ENCODE peak calls at places on chromosomes 16 and 17, in five cellular contexts. S is substantia nigra; O is ascending aorta; Q is effector memory CD4-positive, alpha-beta T cell; C is AG04450. L is an unnamed sample.

GRCh38 chr17:40242774-40243173 is 23.7 kb downstream of the WIPF2 start:
- DNase-seq in S (no peak), O (no peak), Q (no peak), C (no peak), L (no peak)

GRCh38 chr16:47053895-47054294 is 80.4 kb upstream of the DNAJA2 start:
- DNase-seq in S (no peak), O (no peak), Q (no peak), C (no peak), L (no peak)

GRCh38 chr16:46885960-46886763 is 2.0 kb downstream of the GPT2 start:
- DNase-seq in S (peak), O (no peak), Q (no peak), C (peak), L (no peak)

GRCh38 chr17:54980372-54980771 is 11.8 kb downstream of the STXBP4 start:
- DNase-seq in S (no peak), O (no peak), Q (no peak), C (no peak), L (no peak)

GRCh38 chr16:56319391-56319790 is 106.0 kb downstream of the AMFR start:
- DNase-seq in S (peak), O (no peak), Q (no peak), C (no peak), L (no peak)

GRCh38 chr17:6145946-6146345 is 75.8 kb downstream of the WSCD1 start:
- DNase-seq in S (no peak), O (no peak), Q (no peak), C (no peak), L (no peak)

GRCh38 chr17:14312522-14312921 is 11.6 kb downstream of the HS3ST3B1 start:
- DNase-seq in S (no peak), O (no peak), Q (no peak), C (no peak), L (no peak)

GRCh38 chr16:56421976-56422669 is 3.2 kb downstream of the AMFR start:
- DNase-seq in S (no peak), O (no peak), Q (no peak), C (no peak), L (no peak)

GRCh38 chr17:57915980-57916757 is 39.0 kb downstream of the CUEDC1 start:
- DNase-seq in S (peak), O (no peak), Q (no peak), C (no peak), L (no peak)

GRCh38 chr16:51365715-51366114 is 214.6 kb upstream of the SALL1 start:
- DNase-seq in S (no peak), O (no peak), Q (no peak), C (no peak), L (no peak)

GRCh38 chr16:72469932-72470331 is 298.0 kb upstream of the PMFBP1 start:
- DNase-seq in S (no peak), O (no peak), Q (no peak), C (no peak), L (no peak)

GRCh38 chr17:78642707-78643106 is 65.5 kb upstream of the DNAH17 start:
- DNase-seq in S (no peak), O (no peak), Q (no peak), C (no peak), L (no peak)

GRCh38 chr16:83433201-83433600 is 374.6 kb upstream of the HSBP1 start:
- DNase-seq in S (no peak), O (no peak), Q (no peak), C (no peak), L (no peak)

GRCh38 chr17:50426814-50427787 is 1.1 kb downstream of the ACSF2 start:
- DNase-seq in S (no peak), O (no peak), Q (no peak), C (no peak), L (no peak)

GRCh38 chr16:81841709-81842108 is 62.6 kb downstream of the PLCG2 start:
- DNase-seq in S (no peak), O (no peak), Q (no peak), C (no peak), L (no peak)

GRCh38 chr16:70478912-70479341 is 24.5 kb downstream of the FCSK start:
- DNase-seq in S (no peak), O (no peak), Q (no peak), C (no peak), L (no peak)

GRCh38 chr16:57380671-57381462 is 8.6 kb downstream of the CX3CL1 start:
- DNase-seq in S (peak), O (peak), Q (no peak), C (no peak), L (peak)

GRCh38 chr17:17780941-17781590 is 55.7 kb downstream of the SREBF1 start:
- DNase-seq in S (no peak), O (peak), Q (no peak), C (peak), L (no peak)

GRCh38 chr16:84960942-84961341 is 50.4 kb downstream of the ZDHHC7 start:
- DNase-seq in S (no peak), O (no peak), Q (no peak), C (no peak), L (no peak)

GRCh38 chr17:38451030-38451839 is 23.0 kb downstream of the ARHGAP23 start:
- DNase-seq in S (no peak), O (no peak), Q (no peak), C (no peak), L (no peak)

GRCh38 chr17:45377401-45377800 is 55.3 kb downstream of the ARHGAP27 start:
- DNase-seq in S (no peak), O (no peak), Q (no peak), C (no peak), L (no peak)

GRCh38 chr17:42279776-42280630 is 3.8 kb upstream of the STAT5B start:
- DNase-seq in S (no peak), O (no peak), Q (no peak), C (no peak), L (no peak)

GRCh38 chr17:39980402-39981206 is at the start of gene PSMD3:
- DNase-seq in S (peak), O (peak), Q (peak), C (peak), L (peak)

GRCh38 chr16:88023786-88024185 is 72.6 kb downstream of the BANP start:
- DNase-seq in S (no peak), O (no peak), Q (no peak), C (no peak), L (no peak)

GRCh38 chr16:4316732-4317461 is 1.0 kb downstream of the GLIS2 start:
- DNase-seq in S (peak), O (peak), Q (no peak), C (no peak), L (no peak)

GRCh38 chr16:87254734-87255133 is 62.5 kb downstream of the C16orf95 start:
- DNase-seq in S (no peak), O (peak), Q (no peak), C (no peak), L (no peak)

GRCh38 chr17:51154176-51154575 is 817 bp downstream of the NME1 start:
- DNase-seq in S (no peak), O (no peak), Q (no peak), C (no peak), L (no peak)

GRCh38 chr17:43524945-43525575 is 21.1 kb downstream of the ETV4 start:
- DNase-seq in S (no peak), O (no peak), Q (no peak), C (no peak), L (no peak)

GRCh38 chr17:67420994-67421393 is 43.9 kb downstream of the PITPNC1 start:
- DNase-seq in S (no peak), O (no peak), Q (no peak), C (no peak), L (no peak)

GRCh38 chr17:67425571-67426160 is 48.6 kb downstream of the PITPNC1 start:
- DNase-seq in S (no peak), O (peak), Q (no peak), C (no peak), L (no peak)

GRCh38 chr17:67422887-67423286 is 45.8 kb downstream of the PITPNC1 start:
- DNase-seq in S (no peak), O (no peak), Q (no peak), C (no peak), L (no peak)

GRCh38 chr17:67417507-67417906 is 40.4 kb downstream of the PITPNC1 start:
- DNase-seq in S (no peak), O (no peak), Q (no peak), C (no peak), L (no peak)

GRCh38 chr17:67421869-67422273 is 44.8 kb downstream of the PITPNC1 start:
- DNase-seq in S (no peak), O (no peak), Q (peak), C (peak), L (peak)
- H3K27ac ChIP-seq in S (no peak), O (no peak), Q (peak), C (no peak), L (peak)

GRCh38 chr17:75094871-75095399 is 7.2 kb downstream of the SLC16A5 start:
- DNase-seq in S (no peak), O (no peak), Q (no peak), C (no peak), L (no peak)
- H3K27ac ChIP-seq in S (no peak), O (no peak), Q (no peak), C (no peak), L (no peak)

GRCh38 chr17:59634632-59635561 is 15.2 kb downstream of the CLTC start:
- DNase-seq in S (no peak), O (no peak), Q (no peak), C (no peak), L (peak)
- H3K27ac ChIP-seq in S (no peak), O (no peak), Q (no peak), C (no peak), L (no peak)

DNA sequence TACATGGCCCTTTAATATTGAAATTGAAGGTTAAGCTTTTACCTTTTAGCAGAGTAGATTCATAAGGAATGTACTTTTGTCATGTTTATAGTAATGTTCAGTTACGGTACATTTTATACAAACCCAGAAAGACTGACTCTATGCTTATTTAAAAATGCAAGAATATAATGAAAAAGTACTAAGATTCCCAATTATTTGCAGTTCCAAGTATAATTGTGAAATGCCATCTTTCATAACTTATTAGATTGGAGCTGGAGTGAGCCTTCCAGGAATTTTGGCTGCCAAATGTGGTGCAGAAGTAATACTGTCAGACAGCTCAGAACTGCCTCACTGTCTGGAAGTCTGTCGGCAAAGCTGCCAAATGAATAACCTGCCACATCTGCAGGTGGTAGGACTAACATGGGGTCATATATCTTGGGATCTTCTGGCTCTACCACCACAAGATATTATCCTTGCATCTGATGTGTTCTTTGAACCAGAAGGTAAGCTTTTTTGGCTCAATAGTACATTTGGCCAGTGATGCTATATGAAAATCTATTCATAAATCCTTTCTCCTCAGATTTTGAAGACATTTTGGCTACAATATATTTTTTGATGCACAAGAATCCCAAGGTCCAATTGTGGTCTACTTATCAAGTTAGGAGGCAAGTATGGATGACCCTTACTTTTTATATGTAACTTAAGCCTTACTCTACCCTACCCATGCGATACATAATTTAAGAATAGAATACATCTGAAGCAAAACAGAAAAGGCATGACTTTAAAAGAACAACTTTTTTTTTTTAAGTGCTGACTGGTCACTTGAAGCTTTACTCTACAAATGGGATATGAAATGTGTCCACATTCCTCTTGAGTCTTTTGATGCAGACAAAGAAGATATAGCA is 4.2 kb downstream of the SRSF2 start:
- DNase-seq in S (no peak), O (no peak), Q (no peak), C (no peak), L (no peak)
- H3K27ac ChIP-seq in S (no peak), O (peak), Q (peak), C (no peak), L (peak)

DNA sequence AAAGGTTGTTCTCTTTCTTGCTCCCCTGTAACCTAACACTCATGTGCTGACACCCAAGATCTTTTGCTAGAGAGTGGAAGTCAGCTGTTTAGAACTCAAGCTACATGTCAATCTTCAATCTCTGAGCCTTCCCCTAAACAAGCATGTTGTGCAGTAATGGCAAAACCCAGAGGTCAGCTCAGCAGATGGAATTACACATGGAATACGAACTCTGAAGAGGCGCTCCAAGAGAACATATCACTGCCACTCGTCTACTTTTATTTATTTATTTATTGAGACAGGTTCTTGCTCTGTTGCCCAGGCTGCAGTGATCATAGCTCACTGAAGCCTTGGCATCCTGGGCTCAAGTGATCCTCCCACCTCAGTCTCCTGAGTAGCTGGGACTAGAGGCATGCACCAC is 32.6 kb downstream of the RNF157 start:
- DNase-seq in S (no peak), O (no peak), Q (no peak), C (no peak), L (no peak)
- H3K27ac ChIP-seq in S (no peak), O (no peak), Q (no peak), C (no peak), L (peak)

GRCh38 chr17:48800626-48801217 is 16.3 kb downstream of the TTLL6 start:
- DNase-seq in S (no peak), O (no peak), Q (no peak), C (no peak), L (no peak)

GRCh38 chr17:48799069-48799710 is 17.8 kb downstream of the TTLL6 start:
- DNase-seq in S (no peak), O (no peak), Q (no peak), C (no peak), L (no peak)

GRCh38 chr17:48809182-48809581 is 7.8 kb downstream of the TTLL6 start:
- DNase-seq in S (no peak), O (no peak), Q (no peak), C (no peak), L (no peak)

DNA sequence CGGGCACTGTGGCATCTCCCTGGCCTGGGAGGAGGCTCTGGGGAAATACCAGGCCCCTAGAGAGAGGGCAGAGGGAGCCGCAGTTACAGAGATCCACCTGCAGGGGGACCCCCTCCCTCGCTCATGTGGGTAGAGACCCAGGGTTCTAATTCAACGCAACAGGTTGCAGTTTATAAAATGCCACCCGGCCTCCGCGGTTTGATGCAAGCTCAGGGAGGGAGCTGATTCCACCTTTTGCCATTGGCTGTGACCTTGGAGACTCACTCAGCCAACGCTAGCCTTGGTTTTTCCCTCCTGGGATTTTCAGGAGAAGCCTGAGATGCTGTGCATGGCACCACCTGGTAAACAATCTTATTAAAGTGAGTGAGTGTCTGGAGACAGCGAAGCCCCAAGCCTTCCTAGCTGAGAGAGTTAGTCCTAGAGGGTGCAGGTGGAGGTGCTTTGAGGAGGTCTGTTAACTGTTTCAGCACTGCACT is 12.1 kb downstream of the TTLL6 start:
- DNase-seq in S (peak), O (peak), Q (peak), C (no peak), L (peak)
- H3K27ac ChIP-seq in S (no peak), O (no peak), Q (no peak), C (no peak), L (no peak)

L was measured in CD4-positive, alpha-beta memory T cell.